ENCODE peak calls at places on chromosome 20, in six cellular contexts. Q is HuH-7.5, L is LoVo, Z is mesothelial cell of epicardium, Y is right cardiac atrium, D is activated T-cell treated with anti-CD3 and anti-CD28 coated beads for 24 hours. N is an unnamed sample.

GRCh38 chr20:57505991-57506390 is 18.9 kb downstream of the CTCFL start:
- DNase-seq in Q (no peak), L (no peak), Z (no peak), Y (no peak), D (no peak), N (no peak)

GRCh38 chr20:20393770-20394169 is 25.9 kb downstream of the INSM1 start:
- DNase-seq in Q (no peak), L (no peak), Z (no peak), Y (no peak), D (no peak), N (no peak)

GRCh38 chr20:53707341-53708102 is 113.9 kb upstream of the ZNF217 start:
- DNase-seq in Q (no peak), L (no peak), Z (no peak), Y (no peak), D (peak), N (peak)

GRCh38 chr20:20594171-20594530 is 118.3 kb downstream of the RALGAPA2 start:
- DNase-seq in Q (no peak), L (peak), Z (no peak), Y (no peak), D (no peak), N (peak)

GRCh38 chr20:33277471-33278441 is 5.3 kb upstream of the BPIFB1 start:
- DNase-seq in Q (no peak), L (peak), Z (no peak), Y (no peak), D (no peak), N (peak)

GRCh38 chr20:48155231-48155630 is 369.9 kb upstream of the SULF2 start:
- DNase-seq in Q (no peak), L (no peak), Z (no peak), Y (no peak), D (no peak), N (no peak)

GRCh38 chr20:57260959-57261357 is 5.5 kb downstream of the BMP7 start:
- DNase-seq in Q (no peak), L (no peak), Z (no peak), Y (no peak), D (no peak), N (no peak)

GRCh38 chr20:46192376-46192944 is 74.3 kb downstream of the CD40 start:
- DNase-seq in Q (no peak), L (no peak), Z (no peak), Y (no peak), D (no peak), N (no peak)

GRCh38 chr20:14687317-14687716 is 349.9 kb upstream of the FLRT3 start:
- DNase-seq in Q (no peak), L (no peak), Z (no peak), Y (no peak), D (no peak), N (no peak)

GRCh38 chr20:1876975-1877603 is 18.1 kb upstream of the SIRPA start:
- DNase-seq in Q (peak), L (no peak), Z (no peak), Y (no peak), D (no peak), N (no peak)

GRCh38 chr20:58407201-58407873 is 18.3 kb downstream of the VAPB start:
- DNase-seq in Q (no peak), L (no peak), Z (no peak), Y (no peak), D (no peak), N (no peak)

GRCh38 chr20:23092409-23092756 is 6.3 kb upstream of the CD93 start:
- DNase-seq in Q (peak), L (no peak), Z (no peak), Y (no peak), D (no peak), N (no peak)

N was measured in HT-29.